ENCODE peak calls at places on chromosomes 7 and 10, in six cellular contexts. X, C, O, U, W and V are unnamed samples.

GRCh38 chr10:5317547-5318107 is 47.1 kb upstream of the UCN3 start:
- DNase-seq in C (peak), O (no peak), W (peak), U (peak), X (no peak), V (no peak)

GRCh38 chr10:917416-917720 is 14.1 kb downstream of the LARP4B start:
- DNase-seq in O (no peak), U (no peak), W (no peak), X (no peak), C (no peak), V (no peak)

GRCh38 chr7:10939237-10939910 is 34.3 kb upstream of the PHF14 start:
- DNase-seq in U (no peak), X (no peak), C (no peak), O (no peak), W (peak), V (peak)

GRCh38 chr10:132306951-132307751 is 599 bp downstream of the STK32C start:
- DNase-seq in W (no peak), O (peak), C (peak), X (peak), U (peak), V (peak)

GRCh38 chr10:87619705-87620104 is 40.0 kb upstream of the PAPSS2 start:
- DNase-seq in C (peak), X (no peak), U (no peak), O (no peak), W (no peak), V (no peak)

GRCh38 chr10:100837300-100837699 is 75.5 kb upstream of the SLF2 start:
- DNase-seq in O (no peak), X (no peak), C (no peak), U (no peak), W (no peak), V (no peak)

GRCh38 chr10:7634142-7634894 is 32.4 kb downstream of the ITIH5 start:
- DNase-seq in U (no peak), X (no peak), W (no peak), C (no peak), O (no peak), V (no peak)

GRCh38 chr7:128309921-128310320 is 33.8 kb downstream of the RBM28 start:
- DNase-seq in O (no peak), U (no peak), X (no peak), C (no peak), W (no peak), V (no peak)

GRCh38 chr10:43595739-43596298 is 10.4 kb upstream of the ZNF485 start:
- DNase-seq in W (peak), C (no peak), U (no peak), O (no peak), X (no peak), V (no peak)

GRCh38 chr10:70695241-70696030 is 23.1 kb downstream of the ADAMTS14 start:
- DNase-seq in O (no peak), W (no peak), C (no peak), X (no peak), U (no peak), V (no peak)

GRCh38 chr10:10865303-10865702 is 152.4 kb upstream of the CELF2 start:
- DNase-seq in X (no peak), C (peak), W (no peak), O (no peak), U (no peak), V (no peak)

GRCh38 chr10:23754179-23754578 is 315.3 kb downstream of the OTUD1 start:
- DNase-seq in U (no peak), C (peak), W (no peak), X (no peak), O (no peak), V (no peak)

GRCh38 chr7:139321071-139321745 is 19.9 kb upstream of the FMC1 start:
- DNase-seq in U (no peak), O (no peak), X (no peak), W (peak), C (peak), V (no peak)

GRCh38 chr10:132984801-132985545 is 42.6 kb upstream of the CFAP46 start:
- DNase-seq in W (no peak), C (no peak), X (peak), O (no peak), U (no peak), V (no peak)

GRCh38 chr7:25953859-25954258 is 198.1 kb upstream of the NFE2L3 start:
- DNase-seq in W (peak), X (no peak), C (no peak), U (no peak), O (no peak), V (no peak)

GRCh38 chr7:132553031-132553430 is 23.2 kb downstream of the PLXNA4 start:
- DNase-seq in O (no peak), C (no peak), U (no peak), W (no peak), X (no peak), V (no peak)

GRCh38 chr7:13115829-13116228 is 428.4 kb downstream of the ARL4A start:
- DNase-seq in W (no peak), X (no peak), C (no peak), U (no peak), O (no peak), V (no peak)

GRCh38 chr7:47454066-47454950 is 127.6 kb downstream of the TNS3 start:
- DNase-seq in W (no peak), C (no peak), X (no peak), U (no peak), O (peak), V (peak)

GRCh38 chr7:30888783-30889182 is 22.9 kb upstream of the AQP1 start:
- DNase-seq in O (no peak), U (no peak), W (peak), C (peak), X (peak), V (no peak)

GRCh38 chr10:49593564-49593875 is 16.6 kb upstream of the SLC18A3 start:
- DNase-seq in W (no peak), U (no peak), O (peak), C (no peak), X (no peak), V (no peak)

GRCh38 chr7:157269341-157270059 is 67.3 kb upstream of the DNAJB6 start:
- DNase-seq in C (no peak), U (no peak), X (no peak), O (peak), W (no peak), V (no peak)

GRCh38 chr10:100997364-100998182 is 2.0 kb upstream of the LZTS2 start:
- DNase-seq in U (peak), C (peak), X (peak), W (peak), O (peak), V (peak)

GRCh38 chr7:77982926-77983550 is 184.5 kb downstream of the PHTF2 start:
- DNase-seq in W (no peak), O (no peak), X (no peak), U (no peak), C (peak), V (no peak)

GRCh38 chr10:12602557-12602956 is 253.2 kb downstream of the CAMK1D start:
- DNase-seq in W (no peak), U (no peak), C (no peak), O (no peak), X (no peak), V (peak)

GRCh38 chr10:22564060-22564459 is 150.3 kb downstream of the PIP4K2A start:
- DNase-seq in W (peak), O (no peak), X (no peak), U (no peak), C (no peak), V (no peak)

GRCh38 chr10:88991900-88992237 is 1.3 kb downstream of the FAS start:
- DNase-seq in C (no peak), X (no peak), W (peak), U (no peak), O (no peak), V (no peak)

GRCh38 chr7:117750612-117751563 is 122.4 kb downstream of the CTTNBP2 start:
- DNase-seq in O (no peak), X (no peak), U (no peak), C (peak), W (no peak), V (peak)

GRCh38 chr10:130744631-130745030 is 566.9 kb downstream of the TCERG1L start:
- DNase-seq in U (no peak), W (no peak), C (no peak), O (peak), X (no peak), V (no peak)

GRCh38 chr10:1544929-1545328 is 192.4 kb downstream of the ADARB2 start:
- DNase-seq in X (no peak), W (no peak), O (peak), U (no peak), C (no peak), V (no peak)

GRCh38 chr7:47039089-47039648 is 542.7 kb downstream of the TNS3 start:
- DNase-seq in U (no peak), O (no peak), X (no peak), C (no peak), W (no peak), V (no peak)

GRCh38 chr7:21944616-21945373 is 904 bp downstream of the CDCA7L start:
- DNase-seq in U (peak), X (no peak), W (peak), C (peak), O (no peak), V (peak)

GRCh38 chr10:62885656-62886461 is 69.7 kb upstream of the EGR2 start:
- DNase-seq in C (peak), X (no peak), U (no peak), W (peak), O (no peak), V (no peak)

GRCh38 chr10:18219096-18219495 is 78.9 kb downstream of the CACNB2 start:
- DNase-seq in C (no peak), W (no peak), U (no peak), X (no peak), O (no peak), V (no peak)

GRCh38 chr10:15238553-15239335 is 70.3 kb upstream of the NMT2 start:
- DNase-seq in U (no peak), W (no peak), C (no peak), X (no peak), O (no peak), V (no peak)

GRCh38 chr10:14876764-14877163 is 1.9 kb upstream of the SUV39H2 start:
- DNase-seq in C (no peak), W (no peak), X (no peak), U (no peak), O (no peak), V (no peak)

GRCh38 chr10:119620241-119620753 is 23.5 kb upstream of the TIAL1 start:
- DNase-seq in U (no peak), O (no peak), W (peak), X (no peak), C (peak), V (no peak)

GRCh38 chr10:29344073-29344820 is 55.4 kb downstream of the LYZL1 start:
- DNase-seq in X (no peak), W (no peak), C (peak), O (no peak), U (no peak), V (no peak)